ENCODE peak calls at places on chromosomes 6 and 20, in six cellular contexts. One of them, this sample, is unnamed.

GRCh38 chr6:112881828-112882227 is 534.7 kb downstream of the RFPL4B start:
- DNase-seq in AG08396: no peak
- DNase-seq in ACHN: no peak
- DNase-seq in HFFc6: peak; percentile 23
- DNase-seq in ovary: no peak
- DNase-seq in stimulated activated CD4-positive, alpha-beta T cell treated with anti-CD3 and anti-CD28 coated beads, Interleukin-2, amount 100 ng/mL, for 24 hours: no peak
- DNase-seq in this sample: no peak

GRCh38 chr6:15063253-15063853 is 182.5 kb upstream of the JARID2 start:
- DNase-seq in AG08396: no peak
- DNase-seq in ACHN: no peak
- DNase-seq in HFFc6: no peak
- DNase-seq in ovary: no peak
- DNase-seq in stimulated activated CD4-positive, alpha-beta T cell treated with anti-CD3 and anti-CD28 coated beads, Interleukin-2, amount 100 ng/mL, for 24 hours: no peak
- DNase-seq in this sample: peak; percentile 45

GRCh38 chr6:121849477-121849876 is 414.0 kb downstream of the GJA1 start:
- DNase-seq in AG08396: peak; percentile 71
- DNase-seq in ACHN: peak; percentile 76
- DNase-seq in HFFc6: peak; percentile 55
- DNase-seq in ovary: peak; percentile 40
- DNase-seq in stimulated activated CD4-positive, alpha-beta T cell treated with anti-CD3 and anti-CD28 coated beads, Interleukin-2, amount 100 ng/mL, for 24 hours: peak; percentile 25
- DNase-seq in this sample: peak; percentile 68

GRCh38 chr6:33279971-33280511 is 3.1 kb downstream of the B3GALT4 start:
- DNase-seq in AG08396: no peak
- DNase-seq in ACHN: peak; percentile 82
- DNase-seq in HFFc6: peak; percentile 69
- DNase-seq in ovary: no peak
- DNase-seq in stimulated activated CD4-positive, alpha-beta T cell treated with anti-CD3 and anti-CD28 coated beads, Interleukin-2, amount 100 ng/mL, for 24 hours: no peak
- DNase-seq in this sample: no peak

GRCh38 chr20:32474009-32474716 is 111.0 kb downstream of the NOL4L start:
- DNase-seq in AG08396: no peak
- DNase-seq in ACHN: no peak
- DNase-seq in HFFc6: no peak
- DNase-seq in ovary: peak; percentile 66
- DNase-seq in stimulated activated CD4-positive, alpha-beta T cell treated with anti-CD3 and anti-CD28 coated beads, Interleukin-2, amount 100 ng/mL, for 24 hours: no peak
- DNase-seq in this sample: peak; percentile 56

GRCh38 chr6:152316024-152316423 is 321.1 kb downstream of the SYNE1 start:
- DNase-seq in AG08396: peak; percentile 50
- DNase-seq in ACHN: no peak
- DNase-seq in HFFc6: peak; percentile 67
- DNase-seq in ovary: no peak
- DNase-seq in stimulated activated CD4-positive, alpha-beta T cell treated with anti-CD3 and anti-CD28 coated beads, Interleukin-2, amount 100 ng/mL, for 24 hours: no peak
- DNase-seq in this sample: no peak

GRCh38 chr20:12947691-12948090 is 61.1 kb upstream of the SPTLC3 start:
- DNase-seq in AG08396: no peak
- DNase-seq in ACHN: no peak
- DNase-seq in HFFc6: no peak
- DNase-seq in ovary: no peak
- DNase-seq in stimulated activated CD4-positive, alpha-beta T cell treated with anti-CD3 and anti-CD28 coated beads, Interleukin-2, amount 100 ng/mL, for 24 hours: no peak
- DNase-seq in this sample: no peak

GRCh38 chr6:63582579-63583231 is 10.4 kb downstream of the LOC128125822 start:
- DNase-seq in AG08396: no peak
- DNase-seq in ACHN: no peak
- DNase-seq in HFFc6: no peak
- DNase-seq in ovary: no peak
- DNase-seq in stimulated activated CD4-positive, alpha-beta T cell treated with anti-CD3 and anti-CD28 coated beads, Interleukin-2, amount 100 ng/mL, for 24 hours: no peak
- DNase-seq in this sample: no peak

GRCh38 chr6:123913858-123914257 is 110.2 kb downstream of the NKAIN2 start:
- DNase-seq in AG08396: no peak
- DNase-seq in ACHN: no peak
- DNase-seq in HFFc6: no peak
- DNase-seq in ovary: no peak
- DNase-seq in stimulated activated CD4-positive, alpha-beta T cell treated with anti-CD3 and anti-CD28 coated beads, Interleukin-2, amount 100 ng/mL, for 24 hours: no peak
- DNase-seq in this sample: no peak

GRCh38 chr6:1336246-1336843 is 24.4 kb downstream of the FOXQ1 start:
- DNase-seq in AG08396: no peak
- DNase-seq in ACHN: peak; percentile 58
- DNase-seq in HFFc6: no peak
- DNase-seq in ovary: no peak
- DNase-seq in stimulated activated CD4-positive, alpha-beta T cell treated with anti-CD3 and anti-CD28 coated beads, Interleukin-2, amount 100 ng/mL, for 24 hours: no peak
- DNase-seq in this sample: no peak

GRCh38 chr6:16544006-16544405 is 217.3 kb downstream of the ATXN1 start:
- DNase-seq in AG08396: peak; percentile 46
- DNase-seq in ACHN: peak; percentile 75
- DNase-seq in HFFc6: peak; percentile 24
- DNase-seq in ovary: no peak
- DNase-seq in stimulated activated CD4-positive, alpha-beta T cell treated with anti-CD3 and anti-CD28 coated beads, Interleukin-2, amount 100 ng/mL, for 24 hours: no peak
- DNase-seq in this sample: peak; percentile 65

GRCh38 chr6:40855481-40855880 is 183.5 kb downstream of the UNC5CL start:
- DNase-seq in AG08396: no peak
- DNase-seq in ACHN: no peak
- DNase-seq in HFFc6: no peak
- DNase-seq in ovary: no peak
- DNase-seq in stimulated activated CD4-positive, alpha-beta T cell treated with anti-CD3 and anti-CD28 coated beads, Interleukin-2, amount 100 ng/mL, for 24 hours: no peak
- DNase-seq in this sample: no peak

This sample was measured in adrenal gland.